ENCODE peak calls at places on chromosomes 1 and 21, in nine cellular contexts. K, W, A, D, P, L, M, Z and X are unnamed samples.

GRCh38 chr21:44985441-44986401 is 45.9 kb downstream of the SLX9 start:
- DNase-seq in K (no peak), W (no peak), A (peak; percentile 13), D (no peak), P (no peak), L (peak; percentile 62), M (peak; percentile 17), Z (no peak), X (peak; percentile 64)

GRCh38 chr21:17925000-17925610 is 105.9 kb upstream of the C21orf91 start:
- DNase-seq in K (no peak), W (peak; percentile 54), A (peak; percentile 46), D (peak; percentile 42), P (peak; percentile 68), L (no peak), M (no peak), Z (peak; percentile 67), X (no peak)

GRCh38 chr1:218664385-218665170 is 319.4 kb downstream of the TGFB2 start:
- DNase-seq in K (no peak), W (peak; percentile 66), A (no peak), D (peak; percentile 34), P (peak; percentile 55), L (no peak), M (no peak), Z (no peak), X (no peak)

GRCh38 chr1:192485692-192486436 is 89.7 kb upstream of the RGS1 start:
- DNase-seq in K (peak; percentile 90), W (peak; percentile 99), A (peak; percentile 90), D (peak; percentile 98), P (peak; percentile 83), L (no peak), M (peak; percentile 36), Z (peak; percentile 94), X (no peak)

GRCh38 chr1:195663549-195664280 is 944.5 kb downstream of the KCNT2 start:
- DNase-seq in K (no peak), W (peak; percentile 94), A (no peak), D (no peak), P (peak; percentile 79), L (no peak), M (no peak), Z (no peak), X (no peak)

GRCh38 chr1:22327411-22327810 is 124.2 kb upstream of the ZBTB40 start:
- DNase-seq in K (no peak), W (no peak), A (peak; percentile 5), D (no peak), P (no peak), L (no peak), M (no peak), Z (no peak), X (peak; percentile 34)

GRCh38 chr1:50097041-50097739 is 11.5 kb upstream of the ELAVL4 start:
- DNase-seq in K (no peak), W (no peak), A (no peak), D (no peak), P (no peak), L (no peak), M (no peak), Z (no peak), X (no peak)

GRCh38 chr1:62891961-62892562 is 108.1 kb downstream of the ATG4C start:
- DNase-seq in K (no peak), W (no peak), A (no peak), D (no peak), P (peak; percentile 57), L (no peak), M (no peak), Z (no peak), X (no peak)

GRCh38 chr1:209747580-209748262 is 8.1 kb upstream of the TRAF3IP3 start:
- DNase-seq in K (peak; percentile 95), W (peak; percentile 89), A (peak; percentile 99), D (peak; percentile 93), P (peak; percentile 97), L (peak; percentile 97), M (peak; percentile 92), Z (peak; percentile 99), X (peak; percentile 95)

GRCh38 chr1:21537511-21537931 is 28.3 kb downstream of the ALPL start:
- DNase-seq in K (peak; percentile 80), W (no peak), A (peak; percentile 97), D (no peak), P (no peak), L (no peak), M (peak; percentile 40), Z (peak; percentile 75), X (no peak)

GRCh38 chr1:58136502-58136901 is 410.0 kb downstream of the OMA1 start:
- DNase-seq in K (no peak), W (no peak), A (no peak), D (no peak), P (no peak), L (no peak), M (no peak), Z (no peak), X (no peak)
- H3K4me3 ChIP-seq in K (no peak overlapping the region), W (no peak overlapping the region), A (no peak overlapping the region), D (no peak overlapping the region), P (no peak overlapping the region), L (no peak overlapping the region), M (no peak overlapping the region), Z (no peak overlapping the region), X (no peak overlapping the region)

GRCh38 chr1:10530281-10530740 is 55.6 kb downstream of the PEX14 start:
- DNase-seq in K (no peak), W (peak; percentile 79), A (peak; percentile 78), D (peak; percentile 44), P (peak; percentile 73), L (peak; percentile 88), M (no peak), Z (peak; percentile 66), X (peak; percentile 90)
- TF ChIP-seq CTCF in K (peak; percentile 59), W (peak; percentile 94), A (peak; percentile 81), D (peak; percentile 78), P (peak; percentile 80), L (peak; percentile 76), M (peak; percentile 43), Z (peak; percentile 73), X (peak; percentile 88)

GRCh38 chr1:43651922-43652321 is 2.0 kb downstream of the KDM4A start:
- DNase-seq in K (no peak), W (no peak), A (no peak), D (no peak), P (no peak), L (no peak), M (no peak), Z (no peak), X (no peak)

GRCh38 chr1:43653339-43653738 is 3.4 kb downstream of the KDM4A start:
- DNase-seq in K (no peak), W (peak; percentile 37), A (peak; percentile 38), D (peak; percentile 18), P (peak; percentile 60), L (no peak), M (no peak), Z (no peak), X (no peak)

GRCh38 chr1:43651188-43651587 is 1.2 kb downstream of the KDM4A start:
- DNase-seq in K (no peak), W (no peak), A (no peak), D (peak; percentile 24), P (peak; percentile 31), L (no peak), M (no peak), Z (no peak), X (no peak)

GRCh38 chr1:43655953-43656352 is 6.0 kb downstream of the KDM4A start:
- DNase-seq in K (no peak), W (no peak), A (no peak), D (no peak), P (no peak), L (no peak), M (no peak), Z (no peak), X (no peak)

GRCh38 chr1:43653893-43654292 is 3.9 kb downstream of the KDM4A start:
- DNase-seq in K (no peak), W (no peak), A (no peak), D (no peak), P (no peak), L (no peak), M (no peak), Z (no peak), X (no peak)
- H3K27ac ChIP-seq in K (no peak overlapping the region), W (no peak overlapping the region), A (no peak overlapping the region), D (no peak overlapping the region), P (no peak overlapping the region), L (no peak overlapping the region), M (no peak overlapping the region), Z (no peak overlapping the region), X (no peak overlapping the region)

GRCh38 chr1:200805719-200806118 is 67.0 kb downstream of the CAMSAP2 start:
- DNase-seq in K (no peak), W (no peak), A (no peak), D (no peak), P (no peak), L (no peak), M (no peak), Z (no peak), X (no peak)

GRCh38 chr1:200802865-200803512 is 64.3 kb downstream of the CAMSAP2 start:
- DNase-seq in K (peak; percentile 81), W (peak; percentile 84), A (peak; percentile 84), D (peak; percentile 84), P (peak; percentile 57), L (no peak), M (peak; percentile 58), Z (peak; percentile 87), X (peak; percentile 70)

GRCh38 chr1:200811704-200812103 is 61.1 kb upstream of the GPR25 start:
- DNase-seq in K (no peak), W (no peak), A (no peak), D (no peak), P (no peak), L (no peak), M (no peak), Z (no peak), X (no peak)

GRCh38 chr1:200808846-200809245 is 63.9 kb upstream of the GPR25 start:
- DNase-seq in K (no peak), W (no peak), A (no peak), D (no peak), P (no peak), L (no peak), M (no peak), Z (peak; percentile 50), X (no peak)
- H3K4me3 ChIP-seq in K (no peak overlapping the region), W (no peak overlapping the region), A (no peak overlapping the region), D (no peak overlapping the region), P (no peak overlapping the region), L (no peak overlapping the region), M (no peak overlapping the region), Z (no peak overlapping the region), X (no peak overlapping the region)

GRCh38 chr1:8055973-8056372 is 29.9 kb upstream of the ERRFI1 start:
- DNase-seq in K (no peak), W (peak; percentile 91), A (no peak), D (no peak), P (peak; percentile 95), L (no peak), M (no peak), Z (no peak), X (no peak)
- TF ChIP-seq CTCF in K (no peak), W (no peak), A (no peak), D (no peak), P (no peak), L (no peak), M (no peak), Z (no peak), X (no peak)

DNA sequence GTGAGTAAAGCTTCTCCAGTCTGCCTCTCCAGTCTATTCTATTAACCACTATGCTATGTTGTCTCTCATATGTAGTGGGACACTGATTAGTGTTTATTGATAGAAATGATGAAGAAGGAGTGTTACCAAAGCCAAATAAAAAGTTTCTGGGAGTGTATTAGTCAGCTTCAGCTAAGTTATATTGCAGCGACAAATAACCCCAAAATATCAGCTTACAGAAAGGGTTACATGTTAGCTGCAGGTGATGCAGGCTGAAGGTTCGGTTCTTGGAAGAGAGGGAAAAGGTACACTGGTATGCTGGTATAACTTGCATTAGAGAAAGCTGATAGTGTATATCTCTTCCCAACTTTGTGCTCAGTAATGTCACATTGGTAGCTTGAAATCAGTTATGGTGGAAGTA is 10.6 kb upstream of the AK2 start:
- DNase-seq in K (no peak), W (no peak), A (no peak), D (no peak), P (no peak), L (no peak), M (no peak), Z (no peak), X (no peak)
- H3K27ac ChIP-seq in K (no peak overlapping the region), W (no peak overlapping the region), A (no peak overlapping the region), D (no peak overlapping the region), P (peak overlapping the region; percentile 33), L (no peak overlapping the region), M (no peak overlapping the region), Z (no peak overlapping the region), X (no peak overlapping the region)